ENCODE peak calls at places on chromosomes 12 and 14, in six cellular contexts. T is HepG2, P is K562, F is H1, B is GM12891, Q is GM12878. H is an unnamed sample.

GRCh38 chr14:54105406-54105805 is 148.8 kb upstream of the BMP4 start:
- DNase-seq in T (no peak), P (no peak), F (no peak), B (no peak), Q (no peak), H (no peak)

GRCh38 chr12:79933580-79934264 is 1.2 kb downstream of the PPP1R12A start:
- DNase-seq in T (no peak), P (no peak), F (no peak), B (no peak), Q (no peak), H (no peak)

GRCh38 chr12:12081836-12082497 is 11.2 kb downstream of the BCL2L14 start:
- DNase-seq in T (peak; percentile 70), P (peak; percentile 32), F (no peak), B (peak; percentile 60), Q (peak; percentile 39), H (no peak)

GRCh38 chr14:75119056-75119455 is 7.8 kb downstream of the NEK9 start:
- DNase-seq in T (no peak), P (no peak), F (no peak), B (no peak), Q (no peak), H (no peak)

GRCh38 chr14:29953501-29953900 is 25.9 kb upstream of the PRKD1 start:
- DNase-seq in T (no peak), P (no peak), F (no peak), B (no peak), Q (no peak), H (no peak)

GRCh38 chr14:65989981-65990380 is 496.2 kb upstream of the CCDC196 start:
- DNase-seq in T (no peak), P (no peak), F (no peak), B (no peak), Q (no peak), H (no peak)

GRCh38 chr14:45526715-45527549 is 273.9 kb upstream of the MIS18BP1 start:
- DNase-seq in T (peak; percentile 63), P (peak; percentile 5), F (peak; percentile 50), B (peak; percentile 35), Q (peak; percentile 1), H (peak; percentile 3)

GRCh38 chr14:55099741-55100140 is 29.3 kb upstream of the LGALS3 start:
- DNase-seq in T (no peak), P (no peak), F (no peak), B (no peak), Q (no peak), H (no peak)

GRCh38 chr12:89414851-89415250 is 62.5 kb upstream of the DUSP6 start:
- DNase-seq in T (no peak), P (no peak), F (no peak), B (no peak), Q (no peak), H (no peak)

GRCh38 chr12:41856228-41856627 is 288.4 kb downstream of the GXYLT1 start:
- DNase-seq in T (no peak), P (no peak), F (no peak), B (no peak), Q (no peak), H (no peak)

GRCh38 chr12:113170926-113171325 is 14.4 kb downstream of the DDX54 start:
- DNase-seq in T (no peak), P (no peak), F (no peak), B (no peak), Q (no peak), H (no peak)

GRCh38 chr12:38934078-38934584 is 28.7 kb upstream of the CPNE8 start:
- DNase-seq in T (no peak), P (peak; percentile 29), F (no peak), B (no peak), Q (no peak), H (no peak)

GRCh38 chr14:62138593-62138992 is 376.4 kb downstream of the SNAPC1 start:
- DNase-seq in T (no peak), P (no peak), F (no peak), B (no peak), Q (no peak), H (no peak)

GRCh38 chr12:47527816-47528215 is 178.0 kb downstream of the RPAP3 start:
- DNase-seq in T (no peak), P (no peak), F (no peak), B (no peak), Q (no peak), H (no peak)
- TF ChIP-seq TAF1 in T (no peak), P (no peak), F (no peak), B (no peak), Q (no peak), H (no peak)

DNA sequence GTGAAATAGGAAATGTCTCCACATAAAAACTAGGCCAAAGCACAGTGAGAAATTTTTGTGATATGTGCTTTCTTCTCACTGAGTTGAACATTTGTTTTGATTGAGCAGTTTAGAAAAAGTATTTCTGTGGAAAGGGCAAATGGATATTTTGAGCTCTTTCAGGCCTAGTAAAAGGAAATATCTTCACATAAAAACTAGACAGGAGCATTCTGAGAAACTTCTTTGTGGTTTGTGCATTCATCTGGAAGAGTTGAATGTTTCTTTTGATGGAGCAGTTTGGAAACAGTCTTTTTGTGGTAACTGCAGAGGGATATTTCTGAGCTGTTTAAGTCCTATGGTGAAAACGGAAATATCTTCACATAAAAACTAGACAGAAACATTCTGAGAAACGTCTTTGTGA is 582.7 kb upstream of the ALG10B start:
- DNase-seq in T (no peak), P (no peak), F (no peak), B (no peak), Q (no peak), H (no peak)
- TF ChIP-seq POLR2AphosphoS5 in T (no peak), P (no peak), F (no peak), B (no peak), Q (no peak), H (no peak)

DNA sequence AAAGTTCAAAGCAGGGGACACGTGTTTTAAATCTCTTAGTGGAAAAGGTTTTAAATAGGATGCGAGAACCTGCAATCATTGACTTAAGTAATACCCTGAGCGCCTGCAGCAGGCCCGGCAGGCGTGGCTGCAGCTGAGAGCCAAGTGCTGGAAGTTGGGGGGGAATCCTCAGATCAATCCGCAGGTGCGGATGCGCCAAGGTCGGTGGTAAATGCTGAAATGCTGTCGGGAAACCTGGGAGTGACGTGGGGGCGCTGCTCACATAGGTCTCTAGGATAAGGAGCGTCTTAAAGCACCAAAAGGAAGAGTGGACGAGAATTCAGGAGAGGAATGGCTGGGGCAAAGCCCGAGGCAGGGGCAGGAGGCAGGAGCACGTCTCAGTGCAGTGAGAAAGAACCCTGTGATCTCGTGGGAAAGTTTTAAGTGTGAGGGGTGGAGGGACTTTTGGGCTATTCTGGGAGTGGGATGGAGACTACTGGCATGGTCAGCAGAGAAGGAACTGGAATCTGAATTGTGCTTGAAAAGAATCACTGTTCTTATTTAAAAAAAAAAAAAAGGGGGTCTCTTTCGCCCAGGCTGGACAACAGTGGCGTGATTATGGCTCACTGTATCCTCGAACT is 883 bp upstream of the CDCA4 start:
- DNase-seq in T (peak; percentile 47), P (peak; percentile 32), F (no peak), B (no peak), Q (no peak), H (no peak)
- TF ChIP-seq POLR2A in T (peak; percentile 6), P (peak; percentile 19), F (no peak), B (no peak), Q (no peak), H (peak; percentile 23)

DNA sequence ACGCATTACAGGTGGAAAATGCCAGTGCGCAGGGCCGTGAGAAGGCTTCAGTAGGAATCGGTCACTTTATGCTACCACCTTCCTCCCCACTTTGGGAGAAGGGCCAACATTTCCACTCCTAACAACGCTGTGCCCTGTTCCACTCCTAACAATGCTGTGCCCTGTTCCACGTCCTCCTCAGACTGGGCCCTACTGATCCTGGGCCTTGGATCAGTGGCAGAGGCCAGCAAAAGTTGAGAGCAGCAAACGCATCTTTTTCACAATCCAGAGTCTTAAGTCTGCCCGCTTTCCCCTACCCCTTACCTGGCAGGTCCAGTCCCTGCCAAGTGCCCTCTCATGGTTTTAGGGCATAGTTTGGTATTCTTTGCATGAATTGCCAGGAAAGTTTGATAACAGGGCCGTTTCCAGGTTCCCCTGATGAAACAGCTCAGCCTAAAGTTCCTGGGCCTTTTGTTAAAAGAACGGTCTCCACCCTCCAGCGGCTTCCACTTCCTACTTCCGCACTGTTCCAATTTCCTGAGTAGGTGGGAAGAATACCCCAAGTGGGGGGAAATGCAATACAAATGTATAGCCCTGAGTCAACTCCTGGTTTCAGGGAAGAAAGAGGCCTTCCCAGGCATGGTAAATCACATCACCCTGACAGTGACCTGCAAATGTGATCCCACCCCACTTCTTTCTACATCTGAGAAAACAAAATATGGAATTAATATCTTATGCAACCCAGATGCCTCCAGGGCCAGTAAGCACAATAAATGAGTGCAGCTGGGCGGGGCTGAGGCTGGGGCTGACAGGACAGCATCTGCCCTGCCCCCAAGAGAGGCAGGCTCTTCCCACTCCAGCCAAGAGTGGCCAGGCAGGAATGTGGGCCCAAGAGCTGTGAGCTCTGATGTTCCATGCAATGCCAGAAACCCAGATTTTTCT is 15.0 kb downstream of the KCTD10 start:
- DNase-seq in T (peak; percentile 43), P (peak; percentile 45), F (no peak), B (no peak), Q (no peak), H (no peak)
- TF ChIP-seq TAF1 in T (no peak), P (no peak), F (peak; percentile 27), B (no peak), Q (no peak), H (no peak)

GRCh38 chr12:31895449-31896150 is 63.6 kb upstream of the RESF1 start:
- DNase-seq in T (no peak), P (no peak), F (no peak), B (no peak), Q (no peak), H (no peak)

GRCh38 chr12:31896514-31897039 is 62.6 kb upstream of the RESF1 start:
- DNase-seq in T (no peak), P (peak; percentile 42), F (no peak), B (peak; percentile 61), Q (peak; percentile 99), H (peak; percentile 45)

GRCh38 chr12:31899136-31899535 is 60.1 kb upstream of the RESF1 start:
- DNase-seq in T (no peak), P (no peak), F (no peak), B (no peak), Q (no peak), H (no peak)

GRCh38 chr12:31900271-31900670 is 58.9 kb upstream of the RESF1 start:
- DNase-seq in T (no peak), P (no peak), F (no peak), B (no peak), Q (no peak), H (no peak)

GRCh38 chr12:31897791-31898503 is 61.3 kb upstream of the RESF1 start:
- DNase-seq in T (no peak), P (no peak), F (peak; percentile 23), B (no peak), Q (no peak), H (no peak)
- TF ChIP-seq POLR2AphosphoS5 in T (no peak), P (no peak), F (no peak), B (no peak), Q (no peak), H (no peak)